ENCODE peak calls at places on chromosomes 5 and 9, in four cellular contexts. V, I, F and Z are unnamed samples.

GRCh38 chr5:178115835-178116405 is 2.6 kb downstream of the N4BP3 start:
- DNase-seq in V (no peak), I (no peak), F (peak), Z (no peak)

GRCh38 chr9:105846825-105847224 is 152.5 kb downstream of the TMEM38B start:
- DNase-seq in V (no peak), I (no peak), F (no peak), Z (no peak)

GRCh38 chr5:125370486-125370885 is 624.0 kb upstream of the ZNF608 start:
- DNase-seq in V (no peak), I (no peak), F (no peak), Z (no peak)

GRCh38 chr9:96441798-96442445 is 8.0 kb upstream of the HABP4 start:
- DNase-seq in V (peak), I (no peak), F (peak), Z (peak)

GRCh38 chr5:40171971-40172370 is 507.7 kb upstream of the PTGER4 start:
- DNase-seq in V (peak), I (no peak), F (no peak), Z (peak)

GRCh38 chr5:138461343-138462125 is 3.7 kb upstream of the EGR1 start:
- DNase-seq in V (peak), I (no peak), F (peak), Z (peak)

GRCh38 chr5:395156-395920 is 47.6 kb upstream of the EXOC3 start:
- DNase-seq in V (peak), I (peak), F (peak), Z (peak)

GRCh38 chr9:117825609-117826347 is 121.6 kb downstream of the TLR4 start:
- DNase-seq in V (no peak), I (no peak), F (no peak), Z (no peak)

GRCh38 chr9:130477564-130477963 is 32.8 kb downstream of the ASS1 start:
- DNase-seq in V (no peak), I (no peak), F (no peak), Z (no peak)

GRCh38 chr5:81171769-81172168 is 61.4 kb upstream of the CKMT2 start:
- DNase-seq in V (no peak), I (no peak), F (no peak), Z (no peak)

GRCh38 chr9:112279501-112279900 is 53.9 kb downstream of the PTBP3 start:
- DNase-seq in V (no peak), I (no peak), F (no peak), Z (no peak)

GRCh38 chr5:172361566-172362238 is 78.1 kb upstream of the UBTD2 start:
- DNase-seq in V (peak), I (no peak), F (peak), Z (peak)

GRCh38 chr5:7868427-7868772 is 431 bp downstream of the FASTKD3 start:
- DNase-seq in V (no peak), I (no peak), F (no peak), Z (peak)

GRCh38 chr9:35287986-35288515 is 126.2 kb downstream of the UNC13B start:
- DNase-seq in V (peak), I (no peak), F (no peak), Z (no peak)

GRCh38 chr5:27130587-27130986 is 92.2 kb upstream of the CDH9 start:
- DNase-seq in V (peak), I (no peak), F (no peak), Z (peak)

GRCh38 chr5:154860123-154860522 is 1.7 kb downstream of the CNOT8 start:
- DNase-seq in V (peak), I (no peak), F (peak), Z (peak)

GRCh38 chr5:87030699-87031098 is 237.0 kb upstream of the RASA1 start:
- DNase-seq in V (no peak), I (no peak), F (no peak), Z (no peak)

GRCh38 chr9:89802809-89803355 is 198.1 kb downstream of the GADD45G start:
- DNase-seq in V (no peak), I (no peak), F (no peak), Z (no peak)

GRCh38 chr9:124079176-124079925 is 67.8 kb downstream of the LHX2 start:
- DNase-seq in V (peak), I (no peak), F (peak), Z (peak)

GRCh38 chr9:91951944-91952520 is 2.0 kb upstream of the ROR2 start:
- DNase-seq in V (peak), I (peak), F (no peak), Z (peak)

GRCh38 chr5:103891151-103891550 is 328.6 kb upstream of the NUDT12 start:
- DNase-seq in V (no peak), I (no peak), F (peak), Z (no peak)

GRCh38 chr9:110555971-110556370 is 23.6 kb downstream of the SVEP1 start:
- DNase-seq in V (peak), I (no peak), F (no peak), Z (peak)

GRCh38 chr9:131289301-131290038 is at the start of gene PLPP7:
- DNase-seq in V (peak), I (peak), F (peak), Z (peak)

GRCh38 chr5:141783599-141784296 is 94.5 kb downstream of the PCDH1 start:
- DNase-seq in V (no peak), I (no peak), F (peak), Z (no peak)

GRCh38 chr5:123278284-123278683 is 144.9 kb downstream of the CEP120 start:
- DNase-seq in V (no peak), I (no peak), F (peak), Z (no peak)

GRCh38 chr5:31492824-31493223 is 39.1 kb downstream of the DROSHA start:
- DNase-seq in V (peak), I (no peak), F (peak), Z (peak)

GRCh38 chr5:120164037-120164436 is 300.1 kb upstream of the PRR16 start:
- DNase-seq in V (no peak), I (no peak), F (no peak), Z (no peak)

GRCh38 chr9:69097053-69097452 is 61.5 kb downstream of the FXN start:
- DNase-seq in V (peak), I (no peak), F (no peak), Z (peak)

GRCh38 chr9:34451545-34451944 is 6.8 kb downstream of the FAM219A start:
- DNase-seq in V (peak), I (no peak), F (no peak), Z (peak)

GRCh38 chr9:78958887-78959286 is 612.9 kb upstream of the TLE4 start:
- DNase-seq in V (no peak), I (no peak), F (peak), Z (no peak)

GRCh38 chr9:113588936-113589335 is 125.4 kb downstream of the RGS3 start:
- DNase-seq in V (no peak), I (no peak), F (no peak), Z (no peak)

GRCh38 chr5:13987843-13988464 is 43.5 kb upstream of the DNAH5 start:
- DNase-seq in V (peak), I (peak), F (peak), Z (peak)

GRCh38 chr5:154444559-154445421 is 1.0 kb upstream of the SAP30L start:
- DNase-seq in V (no peak), I (peak), F (peak), Z (peak)

GRCh38 chr5:11385251-11385900 is 518.9 kb downstream of the CTNND2 start:
- DNase-seq in V (no peak), I (peak), F (no peak), Z (no peak)

GRCh38 chr5:175696139-175696854 is 38.4 kb downstream of the HRH2 start:
- DNase-seq in V (no peak), I (peak), F (peak), Z (peak)

GRCh38 chr5:50903651-50904050 is 237.2 kb downstream of the PARP8 start:
- DNase-seq in V (no peak), I (no peak), F (no peak), Z (no peak)

GRCh38 chr5:67989457-67989856 is 226.1 kb upstream of the PIK3R1 start:
- DNase-seq in V (peak), I (no peak), F (peak), Z (peak)

GRCh38 chr5:77449277-77449676 is 42.8 kb downstream of the WDR41 start:
- DNase-seq in V (no peak), I (no peak), F (no peak), Z (no peak)

GRCh38 chr5:31364881-31365636 is 166.8 kb downstream of the DROSHA start:
- DNase-seq in V (peak), I (no peak), F (no peak), Z (no peak)

GRCh38 chr5:159156426-159156835 is 52.9 kb downstream of the RNF145 start:
- DNase-seq in V (no peak), I (no peak), F (no peak), Z (no peak)

GRCh38 chr9:134804871-134805270 is 75.7 kb upstream of the FCN2 start:
- DNase-seq in V (no peak), I (no peak), F (no peak), Z (no peak)
- H2AK5ac ChIP-seq in V (no peak), I (no peak), F (no peak), Z (no peak)

DNA sequence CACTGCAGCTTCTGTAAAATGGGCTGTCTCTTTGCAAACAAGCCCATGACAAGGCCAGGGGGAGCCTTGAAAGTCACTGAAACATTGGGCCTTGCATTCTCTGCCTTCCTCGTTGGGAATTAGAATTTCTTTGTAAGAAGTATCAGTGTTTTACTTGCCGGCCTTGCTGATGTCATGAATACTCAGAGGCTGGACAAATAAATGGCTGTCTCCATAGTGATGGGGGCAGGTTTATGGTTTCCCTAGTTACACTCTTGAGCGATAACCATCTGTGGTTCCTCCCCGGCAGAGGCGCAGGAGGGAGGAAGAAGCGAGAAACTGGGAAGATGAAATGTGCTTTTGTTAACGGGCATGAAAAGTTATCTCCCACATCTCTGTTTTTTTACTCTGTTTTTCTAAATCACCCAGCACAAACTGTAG is 272.7 kb upstream of the PANK3 start:
- DNase-seq in V (no peak), I (no peak), F (peak), Z (peak)
- H3K4me3 ChIP-seq in V (no peak), I (no peak), F (no peak), Z (no peak)

DNA sequence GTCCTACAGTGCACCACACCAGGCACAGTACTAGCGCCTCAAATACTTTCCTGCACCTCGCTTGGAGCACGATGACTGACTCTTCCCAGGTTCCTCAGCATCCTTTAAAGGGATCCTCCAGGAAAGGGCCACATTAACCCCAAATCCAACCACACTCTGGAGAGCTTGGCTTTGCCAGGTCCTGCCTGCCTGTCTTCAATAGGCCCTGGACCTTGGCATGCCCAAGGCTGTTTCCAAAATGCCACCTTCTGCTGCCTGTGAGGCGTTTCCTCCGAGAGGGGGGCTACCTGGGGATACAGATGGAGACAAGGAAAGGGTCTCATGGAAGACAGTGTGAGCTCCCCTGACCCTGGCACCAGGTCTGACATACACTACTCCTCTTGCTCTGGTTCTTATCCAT is 169.9 kb downstream of the DAB2IP start:
- DNase-seq in V (no peak), I (no peak), F (no peak), Z (no peak)
- H3K18ac ChIP-seq in V (no peak), I (no peak), F (no peak), Z (no peak)

GRCh38 chr9:2243666-2244555 is 228.8 kb downstream of the SMARCA2 start:
- DNase-seq in V (no peak), I (no peak), F (no peak), Z (no peak)

GRCh38 chr9:2241461-2241874 is 226.3 kb downstream of the SMARCA2 start:
- DNase-seq in V (peak), I (peak), F (peak), Z (peak)

GRCh38 chr9:2241875-2242741 is 227.0 kb downstream of the SMARCA2 start:
- DNase-seq in V (peak), I (peak), F (peak), Z (peak)

GRCh38 chr9:2248768-2249167 is 233.6 kb downstream of the SMARCA2 start:
- DNase-seq in V (no peak), I (no peak), F (no peak), Z (no peak)

DNA sequence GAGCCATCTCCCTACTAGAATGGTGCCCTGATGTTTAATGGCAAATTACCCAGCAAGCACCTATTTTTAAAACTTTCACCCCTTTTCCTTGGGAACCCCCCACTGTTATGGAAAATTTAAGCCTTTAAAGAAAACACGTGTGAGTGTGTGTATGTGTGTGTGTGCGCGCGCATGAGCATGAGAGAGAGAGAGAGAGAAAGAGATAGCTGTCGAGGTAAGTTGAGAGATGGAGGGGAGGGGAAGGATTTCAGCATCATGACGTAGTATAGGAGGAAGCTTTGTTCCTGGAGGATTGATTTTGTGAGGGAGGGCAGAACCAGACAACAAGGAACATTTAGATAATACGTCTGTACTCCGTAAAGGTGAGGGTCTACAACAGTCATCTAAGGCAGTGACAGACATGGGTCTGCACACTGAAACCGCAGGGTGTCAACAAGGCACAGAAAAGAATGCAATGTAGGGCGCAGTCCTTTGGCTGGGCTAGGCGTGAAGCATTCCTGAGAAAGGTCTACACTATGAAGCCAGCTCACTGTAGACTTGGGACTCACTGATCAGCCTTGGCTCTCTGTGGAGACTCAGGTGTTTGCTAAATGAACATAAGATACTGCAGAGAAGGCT is 227.7 kb downstream of the SMARCA2 start:
- DNase-seq in V (no peak), I (no peak), F (peak), Z (no peak)
- H2AK5ac ChIP-seq in V (no peak), I (no peak), F (peak), Z (peak)

DNA sequence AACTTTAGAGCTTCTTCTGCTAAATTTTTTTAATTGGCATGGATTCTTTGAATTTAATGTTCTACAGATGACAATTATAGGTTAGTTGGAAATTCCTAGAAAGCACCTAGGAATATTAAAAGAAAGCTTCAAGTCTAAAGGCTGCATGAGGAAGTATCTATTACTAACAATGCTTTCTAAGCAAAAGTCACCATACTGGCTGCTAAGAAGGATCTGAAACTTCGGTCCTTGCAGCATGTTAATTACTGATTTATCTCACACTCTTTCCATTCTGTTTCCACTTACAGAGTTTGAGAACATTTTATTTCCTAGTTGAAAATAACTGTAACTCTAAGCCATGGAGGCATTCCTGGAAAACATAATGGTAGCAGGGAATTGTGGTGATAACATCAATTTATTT is 8.4 kb downstream of the SEMA6A start:
- DNase-seq in V (no peak), I (no peak), F (no peak), Z (no peak)
- H3K4me3 ChIP-seq in V (no peak), I (peak), F (no peak), Z (no peak)